ENCODE peak calls at places on chromosomes 16 and 17, in eight cellular contexts. O is colonic mucosa; V is CD8-positive, alpha-beta T cell; F is psoas muscle; C is adrenal gland; E is mucosa of descending colon; K is tibial nerve; D is ascending aorta. I is an unnamed sample.

GRCh38 chr16:62642677-62643076 is 606.4 kb upstream of the CDH8 start:
- DNase-seq in O (no peak), V (no peak), F (no peak), C (no peak), E (no peak), K (no peak), D (no peak), I (no peak)

GRCh38 chr16:85544668-85545067 is 68.5 kb upstream of the GSE1 start:
- DNase-seq in O (no peak), V (no peak), F (no peak), C (no peak), E (no peak), K (no peak), D (no peak), I (no peak)

GRCh38 chr17:15431201-15431600 is 36.2 kb downstream of the CDRT4 start:
- DNase-seq in O (peak), V (no peak), F (peak), C (no peak), E (no peak), K (no peak), D (no peak), I (no peak)

GRCh38 chr17:79948918-79949645 is 86.6 kb downstream of the TBC1D16 start:
- DNase-seq in O (no peak), V (no peak), F (peak), C (peak), E (peak), K (no peak), D (no peak), I (no peak)

GRCh38 chr17:73196500-73196899 is 3.6 kb downstream of the COG1 start:
- DNase-seq in O (peak), V (no peak), F (peak), C (peak), E (peak), K (no peak), D (no peak), I (no peak)

GRCh38 chr17:67477687-67478086 is 100.6 kb downstream of the PITPNC1 start:
- DNase-seq in O (no peak), V (peak), F (no peak), C (no peak), E (no peak), K (no peak), D (no peak), I (no peak)

GRCh38 chr16:89093602-89094251 is at the start of gene ACSF3:
- DNase-seq in O (no peak), V (peak), F (peak), C (peak), E (peak), K (peak), D (no peak), I (no peak)

GRCh38 chr16:87570938-87571867 is 31.1 kb upstream of the JPH3 start:
- DNase-seq in O (peak), V (no peak), F (no peak), C (peak), E (peak), K (no peak), D (peak), I (no peak)

GRCh38 chr16:85309656-85310587 is 197.7 kb upstream of the CIBAR2 start:
- DNase-seq in O (no peak), V (no peak), F (peak), C (no peak), E (no peak), K (peak), D (no peak), I (no peak)

GRCh38 chr16:11602321-11602720 is 15.6 kb upstream of the LITAF start:
- DNase-seq in O (no peak), V (no peak), F (no peak), C (no peak), E (no peak), K (no peak), D (no peak), I (no peak)

GRCh38 chr16:28297784-28298510 is 5.6 kb downstream of the SBK1 start:
- DNase-seq in O (no peak), V (no peak), F (no peak), C (no peak), E (no peak), K (no peak), D (no peak), I (no peak)

GRCh38 chr17:37490022-37490587 is 414 bp downstream of the DUSP14 start:
- DNase-seq in O (peak), V (peak), F (peak), C (peak), E (peak), K (peak), D (no peak), I (no peak)

GRCh38 chr16:11677959-11678881 is 10.0 kb downstream of the SNN start:
- DNase-seq in O (no peak), V (no peak), F (no peak), C (peak), E (no peak), K (no peak), D (peak), I (no peak)

GRCh38 chr16:30899794-30900193 is 3.4 kb downstream of the CTF1 start:
- DNase-seq in O (no peak), V (no peak), F (no peak), C (no peak), E (no peak), K (no peak), D (no peak), I (no peak)

GRCh38 chr17:2695243-2695960 is 16.2 kb downstream of the CLUH start:
- DNase-seq in O (no peak), V (no peak), F (no peak), C (no peak), E (peak), K (no peak), D (peak), I (no peak)

GRCh38 chr16:53159781-53160436 is 105.1 kb downstream of the CHD9 start:
- DNase-seq in O (peak), V (no peak), F (no peak), C (no peak), E (no peak), K (no peak), D (no peak), I (no peak)

GRCh38 chr17:43018008-43018853 is 4.0 kb downstream of the VAT1 start:
- DNase-seq in O (no peak), V (no peak), F (no peak), C (no peak), E (no peak), K (no peak), D (no peak), I (no peak)

GRCh38 chr17:32625971-32626370 is 139.2 kb downstream of the CDK5R1 start:
- DNase-seq in O (no peak), V (no peak), F (no peak), C (no peak), E (no peak), K (no peak), D (no peak), I (no peak)

GRCh38 chr17:48163809-48164208 is 56.2 kb downstream of the SNX11 start:
- DNase-seq in O (no peak), V (no peak), F (no peak), C (no peak), E (no peak), K (no peak), D (no peak), I (no peak)

GRCh38 chr16:83733301-83733700 is 74.5 kb upstream of the HSBP1 start:
- DNase-seq in O (no peak), V (no peak), F (no peak), C (no peak), E (no peak), K (no peak), D (no peak), I (no peak)

GRCh38 chr16:88650749-88651275 is at the start of gene CYBA:
- DNase-seq in O (peak), V (peak), F (peak), C (peak), E (peak), K (peak), D (peak), I (no peak)

GRCh38 chr16:53952215-53953208 is 248.6 kb downstream of the FTO start:
- DNase-seq in O (no peak), V (no peak), F (no peak), C (no peak), E (no peak), K (no peak), D (no peak), I (no peak)

GRCh38 chr16:78988361-78988992 is 612.1 kb downstream of the MAF start:
- DNase-seq in O (no peak), V (no peak), F (no peak), C (no peak), E (no peak), K (no peak), D (no peak), I (no peak)

GRCh38 chr17:46118969-46119368 is 74.3 kb downstream of the KANSL1 start:
- DNase-seq in O (no peak), V (no peak), F (no peak), C (no peak), E (no peak), K (no peak), D (no peak), I (no peak)

GRCh38 chr17:59878624-59879023 is 14.1 kb downstream of the TUBD1 start:
- DNase-seq in O (no peak), V (no peak), F (no peak), C (no peak), E (no peak), K (no peak), D (no peak), I (no peak)

GRCh38 chr17:82315703-82316358 is 1.6 kb downstream of the CD7 start:
- DNase-seq in O (no peak), V (peak), F (no peak), C (no peak), E (no peak), K (no peak), D (no peak), I (no peak)

GRCh38 chr17:40323731-40324650 is 15.0 kb downstream of the RARA start:
- DNase-seq in O (peak), V (peak), F (peak), C (peak), E (peak), K (no peak), D (no peak), I (no peak)

GRCh38 chr16:47035436-47035835 is 62.0 kb upstream of the DNAJA2 start:
- DNase-seq in O (no peak), V (no peak), F (no peak), C (no peak), E (no peak), K (no peak), D (no peak), I (no peak)

GRCh38 chr16:47037746-47038458 is 64.4 kb upstream of the DNAJA2 start:
- DNase-seq in O (peak), V (peak), F (peak), C (peak), E (peak), K (peak), D (peak), I (no peak)

GRCh38 chr16:47034455-47034854 is 61.0 kb upstream of the DNAJA2 start:
- DNase-seq in O (no peak), V (no peak), F (no peak), C (no peak), E (no peak), K (no peak), D (no peak), I (no peak)

GRCh38 chr16:47037396-47037745 is 63.9 kb upstream of the DNAJA2 start:
- DNase-seq in O (peak), V (no peak), F (no peak), C (peak), E (no peak), K (no peak), D (no peak), I (no peak)

DNA sequence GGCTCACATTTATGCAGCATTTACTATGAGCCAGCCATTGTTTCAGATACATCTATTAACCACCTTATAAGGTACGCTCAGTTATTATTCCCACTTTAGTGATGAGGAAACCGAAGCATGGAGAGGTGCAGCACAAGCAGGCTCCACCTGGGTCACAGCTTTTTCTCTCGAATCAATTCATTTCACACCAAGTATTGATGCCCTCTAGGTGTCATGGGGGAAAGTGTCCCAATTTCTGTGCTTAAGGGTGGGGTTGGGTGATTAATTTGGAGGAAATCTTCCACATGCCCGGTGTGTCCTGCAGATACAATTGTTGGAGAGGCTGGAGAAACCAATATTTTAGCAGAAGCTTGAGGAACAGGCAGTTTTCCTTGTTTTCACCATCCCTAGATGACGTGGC is 62.7 kb upstream of the DNAJA2 start:
- DNase-seq in O (no peak), V (no peak), F (no peak), C (no peak), E (no peak), K (no peak), D (no peak), I (no peak)
- TF ChIP-seq CTCF in O (no peak), V (no peak), F (no peak), C (no peak), E (no peak), K (no peak), D (no peak), I (no peak)

GRCh38 chr16:67191410-67191994 is 453 bp upstream of the E2F4 start:
- DNase-seq in O (no peak), V (no peak), F (no peak), C (no peak), E (no peak), K (no peak), D (no peak), I (no peak)
- H3K4me3 ChIP-seq in O (peak), V (peak), F (peak), C (no peak), E (peak), K (peak), D (peak), I (peak)

DNA sequence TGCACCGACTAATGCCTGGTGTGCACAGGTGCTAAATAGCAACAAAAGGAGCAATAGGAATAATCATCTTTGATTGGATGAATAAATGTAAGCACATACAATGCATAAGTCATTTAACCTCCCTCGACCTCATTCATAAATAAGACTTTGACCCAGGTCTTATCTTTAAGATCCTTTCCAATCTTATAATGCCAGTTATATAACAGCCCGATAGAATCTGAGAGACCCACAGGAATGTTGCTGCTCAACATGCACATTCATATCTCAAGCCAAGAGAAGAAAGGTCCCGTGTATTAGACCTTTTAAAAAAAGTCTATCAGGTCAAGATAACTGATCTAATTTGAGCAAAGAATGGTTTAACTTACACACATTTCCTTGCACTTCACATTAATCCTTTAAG is 146.8 kb upstream of the SOX9 start:
- DNase-seq in O (no peak), V (no peak), F (no peak), C (no peak), E (no peak), K (no peak), D (no peak), I (no peak)
- TF ChIP-seq CTCF in O (no peak), V (no peak), F (no peak), C (no peak), E (no peak), K (no peak), D (no peak), I (no peak)

GRCh38 chr17:77462101-77462500 is 321.3 kb downstream of the SEC14L1 start:
- DNase-seq in O (no peak), V (no peak), F (no peak), C (no peak), E (no peak), K (no peak), D (no peak), I (no peak)

GRCh38 chr17:77461277-77462057 is 320.7 kb downstream of the SEC14L1 start:
- DNase-seq in O (no peak), V (no peak), F (no peak), C (no peak), E (no peak), K (no peak), D (no peak), I (no peak)

GRCh38 chr17:77458202-77459017 is 317.6 kb downstream of the SEC14L1 start:
- DNase-seq in O (no peak), V (no peak), F (no peak), C (no peak), E (no peak), K (no peak), D (no peak), I (no peak)

GRCh38 chr17:77459018-77459755 is 318.4 kb downstream of the SEC14L1 start:
- DNase-seq in O (no peak), V (no peak), F (no peak), C (no peak), E (no peak), K (no peak), D (no peak), I (no peak)

DNA sequence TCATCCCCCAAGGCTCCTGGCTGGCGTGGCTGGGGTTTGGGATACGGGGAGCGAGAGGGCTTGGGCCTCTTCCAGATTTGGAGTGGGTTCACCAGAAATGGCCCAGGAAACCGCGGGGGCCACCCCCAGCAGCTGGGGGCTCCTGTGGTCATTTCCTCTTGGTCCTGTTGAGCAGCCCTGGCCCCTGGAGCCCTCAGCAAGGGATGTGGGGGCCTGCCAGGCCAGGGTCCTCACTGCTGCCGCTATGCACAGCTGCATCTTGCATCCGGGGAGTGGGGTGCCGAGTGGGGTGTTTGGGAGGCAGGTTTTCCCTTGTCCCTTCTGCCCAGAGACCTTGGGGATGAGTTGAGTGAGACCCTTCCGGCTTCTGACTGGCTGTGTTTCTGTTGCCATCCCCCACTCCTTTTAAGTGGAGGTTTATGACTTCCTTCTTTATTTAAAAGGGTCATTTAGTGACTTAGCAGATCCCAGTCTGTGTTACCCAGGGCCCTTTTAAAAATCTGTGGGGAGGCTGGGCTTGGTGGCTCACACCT is 319.8 kb downstream of the SEC14L1 start:
- DNase-seq in O (no peak), V (no peak), F (peak), C (no peak), E (peak), K (no peak), D (no peak), I (no peak)
- H3K4me3 ChIP-seq in O (no peak), V (peak), F (no peak), C (no peak), E (no peak), K (no peak), D (no peak), I (no peak)

GRCh38 chr17:1200440-1200839 is 20.7 kb upstream of the ABR start:
- DNase-seq in O (no peak), V (no peak), F (no peak), C (no peak), E (no peak), K (no peak), D (no peak), I (no peak)

GRCh38 chr17:1206016-1206787 is 26.4 kb upstream of the ABR start:
- DNase-seq in O (no peak), V (no peak), F (no peak), C (no peak), E (no peak), K (no peak), D (peak), I (no peak)

GRCh38 chr17:1201132-1201702 is 21.4 kb upstream of the ABR start:
- DNase-seq in O (no peak), V (peak), F (no peak), C (no peak), E (no peak), K (no peak), D (no peak), I (no peak)

GRCh38 chr17:1203967-1204291 is 24.1 kb upstream of the ABR start:
- DNase-seq in O (no peak), V (no peak), F (no peak), C (no peak), E (no peak), K (no peak), D (no peak), I (no peak)

GRCh38 chr17:1203111-1203966 is 23.6 kb upstream of the ABR start:
- DNase-seq in O (peak), V (peak), F (peak), C (peak), E (peak), K (peak), D (no peak), I (no peak)
- TF ChIP-seq CTCF in O (no peak), V (no peak), F (no peak), C (no peak), E (no peak), K (no peak), D (no peak), I (no peak)

GRCh38 chr17:41973457-41973856 is 6.9 kb downstream of the CNP start:
- DNase-seq in O (no peak), V (no peak), F (peak), C (peak), E (no peak), K (no peak), D (no peak), I (no peak)
- H3K4me3 ChIP-seq in O (no peak), V (no peak), F (peak), C (no peak), E (no peak), K (no peak), D (no peak), I (no peak)

DNA sequence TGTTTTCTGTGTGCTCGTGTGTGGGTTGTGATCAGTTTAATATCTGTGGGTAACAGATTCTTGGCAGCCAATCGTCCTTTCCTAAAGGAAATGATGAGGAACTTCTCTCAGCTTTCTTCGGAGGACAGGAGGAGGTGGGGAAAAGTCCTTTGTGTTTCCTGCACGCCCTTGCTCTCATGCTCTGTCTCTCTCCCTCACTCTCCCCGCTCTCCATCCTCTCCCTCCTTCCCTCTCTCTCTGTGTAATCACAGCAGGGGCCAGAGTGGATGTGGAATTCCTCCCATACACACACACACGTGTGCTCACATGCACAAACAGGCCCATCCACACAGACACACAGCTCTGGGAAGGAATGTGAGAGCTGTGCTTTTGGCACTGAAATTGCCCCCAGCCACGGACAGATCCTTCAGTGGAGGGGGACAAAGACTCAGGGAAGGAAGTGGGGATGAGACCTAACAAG is 83.6 kb upstream of the PLCG2 start:
- DNase-seq in O (no peak), V (no peak), F (no peak), C (no peak), E (no peak), K (no peak), D (no peak), I (no peak)
- TF ChIP-seq CTCF in O (no peak), V (no peak), F (no peak), C (no peak), E (no peak), K (no peak), D (no peak), I (no peak)

GRCh38 chr16:4680673-4681470 is 12.5 kb upstream of the NUDT16L1 start:
- DNase-seq in O (no peak), V (no peak), F (peak), C (no peak), E (no peak), K (no peak), D (no peak), I (no peak)
- H3K4me3 ChIP-seq in O (peak), V (no peak), F (peak), C (no peak), E (no peak), K (no peak), D (no peak), I (no peak)